ENCODE peak calls at places on chromosomes 5 and 9, in eight cellular contexts. One of them, this sample, is unnamed. For H3K36me3, the result is how much of the 10 kb centered on the place peaks cover.

GRCh38 chr9:18542837-18543405 is 69.0 kb downstream of the ADAMTSL1 start:
- DNase-seq in tibial nerve: no peak
- DNase-seq in right atrium auricular region: no peak
- DNase-seq in CD8-positive, alpha-beta T cell: no peak
- DNase-seq in breast epithelium: no peak
- DNase-seq in H1: no peak
- DNase-seq in colonic mucosa: no peak
- DNase-seq in uterus: no peak
- DNase-seq in this sample: no peak

GRCh38 chr5:68231414-68232076 is 16.0 kb downstream of the PIK3R1 start:
- DNase-seq in uterus: no peak
- DNase-seq in breast epithelium: no peak
- DNase-seq in H1: no peak
- DNase-seq in CD8-positive, alpha-beta T cell: no peak
- DNase-seq in right atrium auricular region: no peak
- DNase-seq in tibial nerve: no peak
- DNase-seq in colonic mucosa: no peak
- DNase-seq in this sample: no peak

GRCh38 chr9:757246-757881 is 84.1 kb upstream of the DMRT1 start:
- DNase-seq in H1: peak
- DNase-seq in uterus: peak
- DNase-seq in CD8-positive, alpha-beta T cell: no peak
- DNase-seq in right atrium auricular region: peak
- DNase-seq in breast epithelium: no peak
- DNase-seq in colonic mucosa: peak
- DNase-seq in tibial nerve: no peak
- DNase-seq in this sample: no peak

GRCh38 chr5:132233081-132233480 is 5.4 kb upstream of the P4HA2 start:
- DNase-seq in uterus: no peak
- DNase-seq in right atrium auricular region: no peak
- DNase-seq in H1: no peak
- DNase-seq in breast epithelium: no peak
- DNase-seq in colonic mucosa: no peak
- DNase-seq in tibial nerve: no peak
- DNase-seq in CD8-positive, alpha-beta T cell: no peak
- DNase-seq in this sample: no peak

GRCh38 chr9:76378367-76379073 is 15.7 kb downstream of the RFK start:
- DNase-seq in H1: no peak
- DNase-seq in right atrium auricular region: no peak
- DNase-seq in CD8-positive, alpha-beta T cell: no peak
- DNase-seq in colonic mucosa: no peak
- DNase-seq in tibial nerve: no peak
- DNase-seq in breast epithelium: no peak
- DNase-seq in uterus: no peak
- DNase-seq in this sample: no peak

GRCh38 chr9:135718616-135719015 is 16.6 kb downstream of the KCNT1 start:
- DNase-seq in uterus: no peak
- DNase-seq in breast epithelium: no peak
- DNase-seq in H1: no peak
- DNase-seq in tibial nerve: no peak
- DNase-seq in CD8-positive, alpha-beta T cell: no peak
- DNase-seq in colonic mucosa: no peak
- DNase-seq in right atrium auricular region: no peak
- DNase-seq in this sample: no peak

GRCh38 chr5:167143726-167144125 is 1147.7 kb upstream of the WWC1 start:
- DNase-seq in breast epithelium: no peak
- DNase-seq in CD8-positive, alpha-beta T cell: no peak
- DNase-seq in right atrium auricular region: no peak
- DNase-seq in tibial nerve: no peak
- DNase-seq in H1: no peak
- DNase-seq in uterus: no peak
- DNase-seq in colonic mucosa: no peak
- DNase-seq in this sample: no peak

GRCh38 chr9:69919461-69920061 is 98.9 kb downstream of the CFAP95 start:
- DNase-seq in uterus: no peak
- DNase-seq in CD8-positive, alpha-beta T cell: no peak
- DNase-seq in tibial nerve: no peak
- DNase-seq in breast epithelium: no peak
- DNase-seq in colonic mucosa: no peak
- DNase-seq in H1: no peak
- DNase-seq in right atrium auricular region: no peak
- DNase-seq in this sample: no peak

GRCh38 chr5:171954721-171955120 is 51.7 kb downstream of the FBXW11 start:
- DNase-seq in H1: no peak
- DNase-seq in CD8-positive, alpha-beta T cell: no peak
- DNase-seq in uterus: no peak
- DNase-seq in right atrium auricular region: no peak
- DNase-seq in colonic mucosa: no peak
- DNase-seq in tibial nerve: no peak
- DNase-seq in breast epithelium: no peak
- DNase-seq in this sample: no peak

DNA sequence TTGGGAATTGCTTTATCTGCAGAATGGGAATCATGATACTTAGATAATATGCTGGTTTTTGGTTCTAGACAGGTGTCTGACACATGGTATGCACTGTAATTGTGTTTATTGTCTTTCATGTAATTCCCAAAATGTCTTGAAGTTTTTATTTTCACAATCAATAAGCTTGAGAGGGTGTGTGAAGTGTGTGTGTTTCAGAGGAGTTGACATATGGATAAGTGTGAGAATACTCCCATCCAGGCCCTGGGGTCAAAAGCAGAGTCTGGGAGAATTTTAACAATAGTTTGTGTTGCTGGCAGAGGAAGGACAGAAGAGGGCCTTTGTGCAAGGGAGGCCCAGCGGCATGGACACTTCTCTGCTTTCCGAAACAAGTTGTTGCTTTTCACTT is 8.4 kb downstream of the PRDM6 start:
- DNase-seq in colonic mucosa: no peak
- DNase-seq in right atrium auricular region: no peak
- DNase-seq in H1: no peak
- DNase-seq in uterus: no peak
- DNase-seq in CD8-positive, alpha-beta T cell: no peak
- DNase-seq in tibial nerve: no peak
- DNase-seq in breast epithelium: no peak
- DNase-seq in this sample: no peak
- H3K27ac ChIP-seq in colonic mucosa: no peak
- H3K27ac ChIP-seq in right atrium auricular region: no peak
- H3K27ac ChIP-seq in H1: no peak
- H3K27ac ChIP-seq in uterus: no peak
- H3K27ac ChIP-seq in CD8-positive, alpha-beta T cell: no peak
- H3K27ac ChIP-seq in tibial nerve: no peak
- H3K27ac ChIP-seq in breast epithelium: no peak
- H3K27ac ChIP-seq in this sample: no peak

GRCh38 chr5:133974142-133974541 is 5.7 kb upstream of the C5orf15 start:
- DNase-seq in tibial nerve: no peak
- DNase-seq in CD8-positive, alpha-beta T cell: no peak
- DNase-seq in right atrium auricular region: no peak
- DNase-seq in uterus: no peak
- DNase-seq in breast epithelium: no peak
- DNase-seq in colonic mucosa: no peak
- DNase-seq in H1: no peak
- DNase-seq in this sample: no peak
- H3K36me3 ChIP-seq in tibial nerve: under half
- H3K36me3 ChIP-seq in CD8-positive, alpha-beta T cell: under half
- H3K36me3 ChIP-seq in right atrium auricular region: half or more
- H3K36me3 ChIP-seq in uterus: under half
- H3K36me3 ChIP-seq in breast epithelium: under half
- H3K36me3 ChIP-seq in colonic mucosa: under half
- H3K36me3 ChIP-seq in H1: under half
- H3K36me3 ChIP-seq in this sample: under half

DNA sequence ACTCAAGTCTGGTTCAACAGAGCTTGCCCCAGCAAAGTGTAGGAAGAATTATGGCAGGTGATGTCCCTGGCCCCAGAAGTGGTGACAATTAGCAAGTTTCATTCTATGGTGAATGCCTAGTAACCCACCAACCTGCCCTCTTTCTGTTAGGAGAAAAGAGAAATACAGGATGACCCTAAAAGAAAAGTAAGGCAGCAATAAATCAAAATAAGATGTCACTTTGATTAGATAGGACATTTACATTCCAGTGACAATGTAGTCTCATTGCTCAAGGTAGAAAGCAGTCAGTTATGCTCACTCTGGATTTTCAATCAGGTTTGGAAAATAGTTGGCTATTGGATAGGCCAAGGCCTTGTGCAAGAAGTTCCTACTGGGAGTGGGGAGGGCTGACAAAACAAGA is 5.6 kb upstream of the HSPA9 start:
- DNase-seq in right atrium auricular region: no peak
- DNase-seq in colonic mucosa: no peak
- DNase-seq in uterus: no peak
- DNase-seq in breast epithelium: no peak
- DNase-seq in CD8-positive, alpha-beta T cell: no peak
- DNase-seq in H1: no peak
- DNase-seq in tibial nerve: no peak
- DNase-seq in this sample: no peak
- TF ChIP-seq CTCF in right atrium auricular region: no peak
- TF ChIP-seq CTCF in colonic mucosa: no peak
- TF ChIP-seq CTCF in uterus: no peak
- TF ChIP-seq CTCF in breast epithelium: no peak
- TF ChIP-seq CTCF in CD8-positive, alpha-beta T cell: no peak
- TF ChIP-seq CTCF in H1: no peak
- TF ChIP-seq CTCF in tibial nerve: no peak
- TF ChIP-seq CTCF in this sample: no peak

GRCh38 chr9:6763244-6763643 is 5.5 kb downstream of the KDM4C start:
- DNase-seq in colonic mucosa: no peak
- DNase-seq in breast epithelium: no peak
- DNase-seq in tibial nerve: no peak
- DNase-seq in H1: no peak
- DNase-seq in right atrium auricular region: no peak
- DNase-seq in uterus: no peak
- DNase-seq in CD8-positive, alpha-beta T cell: no peak
- DNase-seq in this sample: no peak

GRCh38 chr9:6766606-6767005 is 8.8 kb downstream of the KDM4C start:
- DNase-seq in colonic mucosa: no peak
- DNase-seq in tibial nerve: no peak
- DNase-seq in uterus: no peak
- DNase-seq in right atrium auricular region: no peak
- DNase-seq in CD8-positive, alpha-beta T cell: no peak
- DNase-seq in H1: no peak
- DNase-seq in breast epithelium: no peak
- DNase-seq in this sample: no peak

GRCh38 chr9:6761306-6761705 is 3.5 kb downstream of the KDM4C start:
- DNase-seq in CD8-positive, alpha-beta T cell: no peak
- DNase-seq in tibial nerve: no peak
- DNase-seq in right atrium auricular region: no peak
- DNase-seq in uterus: no peak
- DNase-seq in breast epithelium: no peak
- DNase-seq in colonic mucosa: no peak
- DNase-seq in H1: no peak
- DNase-seq in this sample: no peak

GRCh38 chr9:6765396-6765795 is 7.6 kb downstream of the KDM4C start:
- DNase-seq in CD8-positive, alpha-beta T cell: no peak
- DNase-seq in right atrium auricular region: no peak
- DNase-seq in H1: no peak
- DNase-seq in uterus: no peak
- DNase-seq in tibial nerve: no peak
- DNase-seq in breast epithelium: no peak
- DNase-seq in colonic mucosa: no peak
- DNase-seq in this sample: no peak

DNA sequence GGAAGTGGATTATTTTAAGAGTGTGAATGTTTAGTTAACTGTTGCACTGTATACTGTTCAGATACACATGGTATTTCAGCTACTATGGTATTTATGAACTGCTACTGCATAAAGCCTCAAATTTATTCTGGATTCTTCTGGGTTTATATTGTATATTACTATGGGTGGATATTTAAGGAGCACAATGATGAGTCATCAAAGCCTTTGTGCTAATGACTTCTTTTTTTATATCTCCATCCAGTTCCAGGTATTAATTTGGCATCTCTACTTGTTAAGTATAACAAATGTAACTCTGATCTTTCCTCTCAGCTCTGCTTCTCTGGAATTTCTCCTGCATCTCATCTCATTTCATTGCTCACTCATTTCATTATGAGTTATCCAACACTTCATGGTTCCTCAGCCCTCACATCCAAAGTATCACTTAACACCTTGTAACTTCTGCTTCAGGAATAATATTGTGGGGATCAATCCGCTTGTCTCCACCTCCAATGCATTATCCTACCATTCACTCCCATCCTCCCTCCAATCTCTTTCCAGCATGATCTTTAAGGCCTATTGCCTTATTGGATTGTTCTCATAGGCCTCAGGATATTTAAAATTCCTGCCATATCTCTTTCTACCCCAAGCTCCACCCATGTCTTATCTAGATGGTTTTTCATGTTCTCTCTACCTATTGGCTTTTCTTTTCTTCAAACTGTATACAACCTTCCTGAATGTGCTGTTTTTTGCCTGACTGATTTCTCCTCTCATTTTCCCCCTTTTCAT is 7.0 kb downstream of the KDM4C start:
- DNase-seq in breast epithelium: no peak
- DNase-seq in tibial nerve: no peak
- DNase-seq in H1: no peak
- DNase-seq in right atrium auricular region: no peak
- DNase-seq in uterus: no peak
- DNase-seq in CD8-positive, alpha-beta T cell: no peak
- DNase-seq in colonic mucosa: no peak
- DNase-seq in this sample: no peak
- H3K27ac ChIP-seq in breast epithelium: no peak
- H3K27ac ChIP-seq in tibial nerve: no peak
- H3K27ac ChIP-seq in H1: no peak
- H3K27ac ChIP-seq in right atrium auricular region: no peak
- H3K27ac ChIP-seq in uterus: no peak
- H3K27ac ChIP-seq in CD8-positive, alpha-beta T cell: no peak
- H3K27ac ChIP-seq in colonic mucosa: no peak
- H3K27ac ChIP-seq in this sample: no peak

GRCh38 chr9:78320030-78320693 is 23.2 kb downstream of the PSAT1 start:
- DNase-seq in CD8-positive, alpha-beta T cell: no peak
- DNase-seq in right atrium auricular region: no peak
- DNase-seq in H1: peak
- DNase-seq in colonic mucosa: no peak
- DNase-seq in uterus: no peak
- DNase-seq in tibial nerve: no peak
- DNase-seq in breast epithelium: no peak
- DNase-seq in this sample: no peak
- H3K36me3 ChIP-seq in CD8-positive, alpha-beta T cell: under half
- H3K36me3 ChIP-seq in right atrium auricular region: under half
- H3K36me3 ChIP-seq in H1: under half
- H3K36me3 ChIP-seq in colonic mucosa: under half
- H3K36me3 ChIP-seq in uterus: under half
- H3K36me3 ChIP-seq in tibial nerve: under half
- H3K36me3 ChIP-seq in breast epithelium: under half
- H3K36me3 ChIP-seq in this sample: under half

DNA sequence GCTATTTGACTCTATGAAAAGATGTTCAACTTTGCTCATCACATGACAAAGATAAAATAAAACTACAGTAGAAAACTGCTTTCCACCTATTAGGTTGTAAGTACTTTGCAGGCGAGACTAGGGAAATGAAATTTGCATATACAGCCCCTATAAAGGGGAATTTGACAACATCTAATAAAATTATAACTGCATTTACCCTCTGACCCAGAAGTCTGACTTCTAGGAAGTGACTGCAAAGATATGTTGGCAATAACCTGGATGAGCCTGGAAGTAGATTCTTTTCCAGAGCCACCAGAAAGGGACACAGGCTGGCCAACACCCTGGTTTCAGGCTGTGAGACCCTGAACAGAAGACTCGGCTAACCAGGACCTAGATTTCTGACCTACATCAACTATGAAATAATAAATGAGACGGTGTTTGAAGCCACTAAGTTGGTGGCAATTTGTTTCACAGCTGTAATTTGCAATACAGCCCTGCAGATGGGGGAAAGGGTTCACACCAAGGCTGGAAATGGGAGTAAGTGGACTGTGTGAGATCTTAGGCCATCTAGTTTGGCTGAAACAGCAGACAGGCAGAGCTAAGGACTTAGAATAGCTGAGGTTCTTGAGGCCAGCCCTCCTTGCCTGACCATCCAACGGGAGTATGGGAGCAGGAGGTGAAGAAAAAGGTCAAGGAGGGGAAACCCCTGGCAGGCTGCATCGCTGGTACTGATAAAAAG is 106.6 kb downstream of the SIL1 start:
- DNase-seq in CD8-positive, alpha-beta T cell: no peak
- DNase-seq in uterus: no peak
- DNase-seq in right atrium auricular region: no peak
- DNase-seq in tibial nerve: no peak
- DNase-seq in H1: no peak
- DNase-seq in colonic mucosa: no peak
- DNase-seq in breast epithelium: no peak
- DNase-seq in this sample: no peak
- TF ChIP-seq CTCF in CD8-positive, alpha-beta T cell: no peak
- TF ChIP-seq CTCF in uterus: peak
- TF ChIP-seq CTCF in right atrium auricular region: peak
- TF ChIP-seq CTCF in tibial nerve: peak
- TF ChIP-seq CTCF in H1: no peak
- TF ChIP-seq CTCF in colonic mucosa: no peak
- TF ChIP-seq CTCF in breast epithelium: no peak
- TF ChIP-seq CTCF in this sample: no peak